ENCODE peak calls at places on chromosomes 1 and 21, in ten cellular contexts. S, F, G, U, V, X, I, A, Y and E are unnamed samples.

GRCh38 chr1:18160290-18160942 is 52.8 kb downstream of the IGSF21 start:
- DNase-seq in S (no peak), F (no peak), G (no peak), U (no peak), V (no peak), X (no peak), I (peak), A (no peak), Y (no peak), E (no peak)

GRCh38 chr1:108624069-108624468 is 36.8 kb downstream of the HENMT1 start:
- DNase-seq in S (no peak), F (no peak), G (no peak), U (no peak), V (no peak), X (no peak), I (no peak), A (no peak), Y (no peak), E (no peak)

GRCh38 chr1:45857101-45857700 is 53.8 kb downstream of the MAST2 start:
- DNase-seq in S (no peak), F (no peak), G (no peak), U (no peak), V (no peak), X (no peak), I (no peak), A (no peak), Y (no peak), E (no peak)

GRCh38 chr1:201406831-201407406 is 7.8 kb upstream of the LAD1 start:
- DNase-seq in S (no peak), F (no peak), G (no peak), U (no peak), V (no peak), X (no peak), I (no peak), A (peak), Y (no peak), E (no peak)

GRCh38 chr1:61208815-61209214 is 126.5 kb downstream of the NFIA start:
- DNase-seq in S (no peak), F (no peak), G (no peak), U (no peak), V (no peak), X (no peak), I (no peak), A (no peak), Y (no peak), E (no peak)

GRCh38 chr21:28516996-28517592 is 475.6 kb downstream of the LTN1 start:
- DNase-seq in S (peak), F (no peak), G (no peak), U (peak), V (peak), X (peak), I (peak), A (peak), Y (peak), E (peak)

GRCh38 chr1:239912471-239912870 is 179.2 kb upstream of the FMN2 start:
- DNase-seq in S (no peak), F (no peak), G (no peak), U (no peak), V (no peak), X (no peak), I (no peak), A (no peak), Y (peak), E (peak)

GRCh38 chr1:55542901-55543504 is 327.8 kb upstream of the USP24 start:
- DNase-seq in S (no peak), F (peak), G (peak), U (no peak), V (no peak), X (peak), I (no peak), A (no peak), Y (peak), E (peak)

GRCh38 chr1:178628637-178629548 is 96.2 kb upstream of the RALGPS2 start:
- DNase-seq in S (no peak), F (no peak), G (peak), U (no peak), V (no peak), X (peak), I (no peak), A (no peak), Y (peak), E (peak)

GRCh38 chr1:113217447-113218208 is 144.6 kb downstream of the LRIG2 start:
- DNase-seq in S (no peak), F (no peak), G (no peak), U (no peak), V (no peak), X (no peak), I (no peak), A (peak), Y (no peak), E (no peak)

GRCh38 chr1:61872206-61872605 is 129.9 kb downstream of the PATJ start:
- DNase-seq in S (no peak), F (no peak), G (no peak), U (no peak), V (no peak), X (no peak), I (no peak), A (no peak), Y (no peak), E (no peak)

GRCh38 chr1:226660410-226661182 is 78.5 kb downstream of the ITPKB start:
- DNase-seq in S (peak), F (no peak), G (no peak), U (no peak), V (no peak), X (peak), I (no peak), A (no peak), Y (no peak), E (no peak)

GRCh38 chr1:181043025-181043880 is 9.5 kb downstream of the MR1 start:
- DNase-seq in S (no peak), F (no peak), G (no peak), U (no peak), V (no peak), X (peak), I (no peak), A (peak), Y (no peak), E (no peak)

GRCh38 chr1:24770891-24771290 is 25.6 kb downstream of the CLIC4 start:
- DNase-seq in S (no peak), F (no peak), G (no peak), U (no peak), V (no peak), X (peak), I (no peak), A (no peak), Y (no peak), E (no peak)

GRCh38 chr1:159171254-159171687 is at the start of gene CADM3:
- DNase-seq in S (peak), F (no peak), G (no peak), U (no peak), V (peak), X (peak), I (no peak), A (peak), Y (no peak), E (no peak)
- H3K4me3 ChIP-seq in S (peak), F (peak), G (no peak), U (no peak), V (no peak), X (peak), I (peak), A (no peak), Y (no peak), E (peak)

DNA sequence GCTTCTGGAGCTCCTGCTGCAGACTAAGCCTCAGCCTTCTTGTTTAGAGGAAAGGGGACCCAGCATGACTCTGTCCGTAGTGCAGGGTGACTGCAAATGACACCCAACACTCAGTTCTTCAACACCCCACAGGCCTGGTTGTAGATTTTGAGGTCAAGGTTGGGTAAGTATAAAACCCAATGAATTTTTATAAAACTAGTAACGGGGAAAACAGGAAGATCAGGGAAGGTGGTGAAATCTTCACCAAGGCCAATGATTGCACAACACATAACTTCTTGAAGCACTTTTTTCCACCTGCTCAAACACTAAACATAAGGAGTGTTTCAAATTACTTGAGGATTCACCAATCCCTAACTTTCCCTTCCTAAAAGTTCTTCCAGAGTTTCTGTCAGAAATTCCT is 89.4 kb upstream of the JAK1 start:
- DNase-seq in S (no peak), F (no peak), G (no peak), U (no peak), V (no peak), X (no peak), I (no peak), A (no peak), Y (no peak), E (no peak)
- TF ChIP-seq CTCF in S (no peak), F (no peak), G (no peak), U (no peak), V (no peak), X (no peak), I (no peak), A (no peak), Y (no peak), E (no peak)

GRCh38 chr1:3126756-3127718 is 58.0 kb downstream of the PRDM16 start:
- DNase-seq in S (no peak), F (no peak), G (no peak), U (no peak), V (no peak), X (no peak), I (no peak), A (no peak), Y (no peak), E (no peak)
- H3K4me3 ChIP-seq in S (peak), F (no peak), G (no peak), U (no peak), V (no peak), X (no peak), I (peak), A (no peak), Y (no peak), E (no peak)

GRCh38 chr21:33257404-33257803 is 8.8 kb upstream of the IL10RB start:
- DNase-seq in S (no peak), F (no peak), G (no peak), U (no peak), V (no peak), X (no peak), I (no peak), A (no peak), Y (no peak), E (no peak)
- TF ChIP-seq CTCF in S (no peak), F (no peak), G (no peak), U (no peak), V (no peak), X (no peak), I (no peak), A (no peak), Y (no peak), E (no peak)

DNA sequence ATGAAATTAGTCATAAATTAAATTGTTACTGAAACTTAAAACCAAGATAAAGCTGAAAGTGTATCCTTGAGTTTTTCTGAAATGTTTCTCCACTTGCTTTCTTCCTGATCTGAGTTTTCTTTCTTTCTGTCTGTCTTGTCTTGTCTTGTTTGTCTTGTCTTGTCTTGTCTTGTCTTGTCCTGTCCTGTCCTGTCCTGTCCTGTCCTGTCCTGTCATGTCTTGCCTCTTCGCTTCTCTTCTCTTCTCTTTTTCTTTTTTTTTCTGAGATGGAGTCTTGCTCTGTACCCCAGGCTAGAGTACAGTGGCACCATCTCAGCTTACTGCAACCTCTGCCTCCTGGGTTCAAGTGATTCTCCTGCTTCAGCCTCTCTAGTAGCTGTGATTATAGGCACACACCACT is 73.7 kb downstream of the ADGRL2 start:
- DNase-seq in S (no peak), F (no peak), G (no peak), U (no peak), V (no peak), X (no peak), I (no peak), A (no peak), Y (no peak), E (no peak)
- H3K4me3 ChIP-seq in S (no peak), F (no peak), G (no peak), U (no peak), V (no peak), X (no peak), I (no peak), A (no peak), Y (no peak), E (no peak)